ENCODE peak calls at places on chromosome 14, in six cellular contexts. Y is GM12878, V is SK-N-SH, N is K562, S is HepG2, W is H1. J is an unnamed sample. For H3K79me2, the result is how much of the 10 kb centered on the place peaks cover.

GRCh38 chr14:52922059-52922458 is 28.8 kb downstream of the FERMT2 start:
- DNase-seq in Y (no peak), V (no peak), N (no peak), S (no peak), W (no peak), J (no peak)

GRCh38 chr14:70004791-70005190 is 125.6 kb downstream of the SMOC1 start:
- DNase-seq in Y (no peak), V (no peak), N (no peak), S (no peak), W (no peak), J (no peak)

GRCh38 chr14:24237463-24237955 is 4.8 kb downstream of the GMPR2 start:
- DNase-seq in Y (no peak), V (no peak), N (no peak), S (no peak), W (no peak), J (no peak)

GRCh38 chr14:30417121-30417520 is 141.8 kb upstream of the G2E3 start:
- DNase-seq in Y (no peak), V (no peak), N (no peak), S (no peak), W (no peak), J (no peak)

GRCh38 chr14:56760164-56760914 is 49.9 kb downstream of the OTX2 start:
- DNase-seq in Y (no peak), V (no peak), N (no peak), S (no peak), W (no peak), J (no peak)

GRCh38 chr14:61257469-61258057 is 23.6 kb downstream of the TMEM30B start:
- DNase-seq in Y (no peak), V (no peak), N (no peak), S (no peak), W (no peak), J (no peak)

GRCh38 chr14:67610491-67610890 is 9.2 kb upstream of the ARG2 start:
- DNase-seq in Y (no peak), V (no peak), N (no peak), S (no peak), W (no peak), J (no peak)

GRCh38 chr14:36829547-36829946 is 167.9 kb downstream of the PAX9 start:
- DNase-seq in Y (no peak), V (no peak), N (peak), S (no peak), W (no peak), J (no peak)

GRCh38 chr14:56816575-56817391 is 6.5 kb upstream of the OTX2 start:
- DNase-seq in Y (no peak), V (no peak), N (no peak), S (no peak), W (no peak), J (no peak)

GRCh38 chr14:95291859-95292542 is 27.7 kb downstream of the CLMN start:
- DNase-seq in Y (no peak), V (peak), N (peak), S (no peak), W (no peak), J (peak)

GRCh38 chr14:101108579-101109346 is 205.2 kb upstream of the RTL1 start:
- DNase-seq in Y (no peak), V (no peak), N (no peak), S (no peak), W (no peak), J (no peak)

GRCh38 chr14:35400707-35401421 is 3.7 kb downstream of the NFKBIA start:
- DNase-seq in Y (no peak), V (no peak), N (peak), S (peak), W (no peak), J (no peak)

GRCh38 chr14:54396493-54397335 is at the start of gene CDKN3:
- DNase-seq in Y (peak), V (peak), N (peak), S (peak), W (peak), J (peak)

GRCh38 chr14:80434574-80435321 is 223.4 kb upstream of the DIO2 start:
- DNase-seq in Y (no peak), V (no peak), N (no peak), S (no peak), W (no peak), J (peak)

GRCh38 chr14:71166434-71166833 is 259.2 kb downstream of the PCNX1 start:
- DNase-seq in Y (no peak), V (peak), N (peak), S (peak), W (no peak), J (peak)

GRCh38 chr14:67569011-67569650 is 30.9 kb downstream of the PIGH start:
- DNase-seq in Y (no peak), V (no peak), N (no peak), S (no peak), W (no peak), J (no peak)

GRCh38 chr14:20295067-20295466 is 10.7 kb downstream of the TTC5 start:
- DNase-seq in Y (peak), V (no peak), N (no peak), S (no peak), W (no peak), J (no peak)

GRCh38 chr14:63677891-63678379 is 36.3 kb upstream of the WDR89 start:
- DNase-seq in Y (no peak), V (no peak), N (no peak), S (no peak), W (no peak), J (no peak)

GRCh38 chr14:70888681-70889175 is 18.5 kb upstream of the PCNX1 start:
- DNase-seq in Y (no peak), V (no peak), N (no peak), S (no peak), W (no peak), J (no peak)

GRCh38 chr14:99756796-99757195 is 36.4 kb upstream of the EML1 start:
- DNase-seq in Y (no peak), V (no peak), N (no peak), S (no peak), W (no peak), J (no peak)

GRCh38 chr14:79564371-79564770 is 646.9 kb downstream of the DIO2 start:
- DNase-seq in Y (no peak), V (no peak), N (no peak), S (no peak), W (no peak), J (no peak)

GRCh38 chr14:100334904-100335303 is 11.8 kb downstream of the SLC25A47 start:
- DNase-seq in Y (no peak), V (no peak), N (no peak), S (no peak), W (no peak), J (no peak)

GRCh38 chr14:85856430-85856829 is 326.5 kb downstream of the FLRT2 start:
- DNase-seq in Y (no peak), V (no peak), N (no peak), S (no peak), W (no peak), J (no peak)

GRCh38 chr14:37150414-37150813 is 22.0 kb downstream of the SLC25A21 start:
- DNase-seq in Y (no peak), V (peak), N (peak), S (peak), W (no peak), J (no peak)

GRCh38 chr14:45085004-45085403 is 1.1 kb downstream of the PRPF39 start:
- DNase-seq in Y (no peak), V (no peak), N (peak), S (peak), W (no peak), J (no peak)

GRCh38 chr14:105294142-105294597 is 6.6 kb downstream of the BRF1 start:
- DNase-seq in Y (no peak), V (peak), N (no peak), S (no peak), W (no peak), J (no peak)

GRCh38 chr14:105290598-105291356 is 10.0 kb downstream of the BRF1 start:
- DNase-seq in Y (no peak), V (peak), N (no peak), S (no peak), W (no peak), J (no peak)

GRCh38 chr14:105287249-105288102 is 13.3 kb downstream of the BRF1 start:
- DNase-seq in Y (no peak), V (peak), N (no peak), S (no peak), W (no peak), J (no peak)

GRCh38 chr14:105292810-105293711 is 7.7 kb downstream of the BRF1 start:
- DNase-seq in Y (no peak), V (peak), N (no peak), S (no peak), W (no peak), J (no peak)
- H3K79me2 ChIP-seq in Y (half or more), V (half or more), N (half or more), S (half or more), W (under half), J (half or more)

GRCh38 chr14:65373011-65373670 is 39.4 kb upstream of the FUT8 start:
- DNase-seq in Y (no peak), V (no peak), N (peak), S (no peak), W (no peak), J (no peak)
- H3K4me2 ChIP-seq in Y (peak), V (no peak), N (peak), S (peak), W (no peak), J (no peak)

DNA sequence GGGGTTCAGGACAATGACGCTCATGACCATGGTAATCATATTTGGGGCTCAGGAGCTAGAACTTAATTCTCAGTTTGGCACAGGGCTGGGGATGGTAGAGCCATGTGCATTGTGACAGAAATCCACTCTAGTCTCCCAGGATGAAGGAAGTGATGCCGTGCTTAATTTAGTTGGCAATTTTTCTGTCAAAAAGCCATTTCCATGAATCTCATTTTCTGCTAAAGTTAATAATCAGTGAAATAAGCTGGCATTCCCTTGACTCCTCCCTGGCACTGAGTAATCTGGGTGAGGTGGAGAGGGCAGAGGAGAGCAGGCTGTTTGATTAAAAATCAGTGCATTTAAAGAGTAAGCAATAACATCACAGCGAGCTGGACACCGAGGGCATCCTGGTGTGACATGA is 45.0 kb upstream of the GPR68 start:
- DNase-seq in Y (no peak), V (no peak), N (no peak), S (no peak), W (no peak), J (no peak)
- TF ChIP-seq YY1 in Y (no peak), V (no peak), N (no peak), S (no peak), W (no peak), J (no peak)

DNA sequence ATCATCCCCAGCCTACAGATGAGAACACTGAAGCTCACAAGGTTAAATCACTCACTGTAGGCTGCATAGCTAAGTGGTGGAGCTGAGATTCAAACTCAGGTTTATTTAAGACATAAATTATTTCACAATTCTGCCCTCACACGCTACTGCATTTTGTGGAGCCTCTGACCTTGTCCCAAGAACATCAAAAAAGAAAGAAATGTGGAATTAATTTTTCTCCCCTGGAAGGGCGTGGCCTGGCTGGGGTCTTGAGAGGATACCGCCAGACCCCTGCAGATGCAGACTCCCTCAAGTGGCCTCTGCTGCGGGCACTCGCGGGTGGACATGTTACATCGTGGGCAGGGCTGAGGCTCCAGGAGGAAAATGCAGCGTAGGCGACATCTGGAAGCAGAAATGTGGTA is 40.6 kb downstream of the LTBP2 start:
- DNase-seq in Y (no peak), V (no peak), N (no peak), S (no peak), W (no peak), J (no peak)
- H3K79me2 ChIP-seq in Y (under half), V (half or more), N (under half), S (under half), W (under half), J (under half)

GRCh38 chr14:77681196-77682157 is 26.3 kb downstream of the ALKBH1 start:
- DNase-seq in Y (no peak), V (no peak), N (no peak), S (peak), W (no peak), J (no peak)
- H3K4me2 ChIP-seq in Y (no peak), V (peak), N (no peak), S (peak), W (no peak), J (no peak)

GRCh38 chr14:83071888-83072501 is 1538.3 kb upstream of the SEL1L start:
- DNase-seq in Y (peak), V (no peak), N (no peak), S (peak), W (no peak), J (no peak)
- TF ChIP-seq YY1 in Y (no peak), V (no peak), N (no peak), S (no peak), W (no peak), J (no peak)

GRCh38 chr14:75431011-75431410 is 3.2 kb downstream of the JDP2 start:
- DNase-seq in Y (no peak), V (no peak), N (no peak), S (no peak), W (no peak), J (no peak)

GRCh38 chr14:75430526-75430925 is 2.7 kb downstream of the JDP2 start:
- DNase-seq in Y (no peak), V (no peak), N (no peak), S (no peak), W (no peak), J (no peak)

GRCh38 chr14:75428230-75429104 is 645 bp downstream of the JDP2 start:
- DNase-seq in Y (no peak), V (peak), N (peak), S (no peak), W (no peak), J (no peak)

GRCh38 chr14:75429562-75429961 is 1.7 kb downstream of the JDP2 start:
- DNase-seq in Y (no peak), V (no peak), N (no peak), S (no peak), W (no peak), J (no peak)

GRCh38 chr14:75430106-75430505 is 2.3 kb downstream of the JDP2 start:
- DNase-seq in Y (no peak), V (no peak), N (no peak), S (no peak), W (no peak), J (no peak)
- H3K79me2 ChIP-seq in Y (half or more), V (half or more), N (under half), S (under half), W (under half), J (under half)